ENCODE peak calls at places on chromosomes 1 and 21, in eight cellular contexts. U is BE2C; S is aorta; A is CD4-positive, CD25-positive, alpha-beta regulatory T cell; I is Panc1; Z is PC-3; N is OCI-LY7; E is GM23338. Q is an unnamed sample. For H3K4me1, the result is how much of the 10 kb centered on the place peaks cover.

GRCh38 chr1:93816970-93817738 is 61.9 kb downstream of the DNTTIP2 start:
- DNase-seq in U (peak), S (no peak), A (no peak), I (no peak), Z (no peak), N (peak), E (no peak), Q (no peak)

GRCh38 chr21:45032332-45032731 is 42.0 kb upstream of the ADARB1 start:
- DNase-seq in U (no peak), S (peak), A (no peak), I (no peak), Z (no peak), N (no peak), E (no peak), Q (no peak)

GRCh38 chr1:207020016-207020708 is 12.4 kb downstream of the C1orf116 start:
- DNase-seq in U (no peak), S (no peak), A (no peak), I (no peak), Z (peak), N (no peak), E (no peak), Q (peak)

GRCh38 chr1:115077286-115077983 is 11.9 kb downstream of the TSPAN2 start:
- DNase-seq in U (no peak), S (no peak), A (no peak), I (no peak), Z (no peak), N (no peak), E (no peak), Q (no peak)

GRCh38 chr1:112882271-112882744 is 73.7 kb downstream of the SLC16A1 start:
- DNase-seq in U (no peak), S (no peak), A (no peak), I (no peak), Z (no peak), N (no peak), E (no peak), Q (no peak)

GRCh38 chr1:175877939-175878730 is 134.7 kb upstream of the TNR start:
- DNase-seq in U (peak), S (peak), A (no peak), I (no peak), Z (no peak), N (no peak), E (no peak), Q (no peak)

GRCh38 chr1:154410185-154410827 is 5.2 kb downstream of the IL6R start:
- DNase-seq in U (no peak), S (peak), A (no peak), I (no peak), Z (no peak), N (no peak), E (no peak), Q (no peak)

GRCh38 chr21:46600978-46601377 is 3.9 kb downstream of the S100B start:
- DNase-seq in U (no peak), S (peak), A (no peak), I (no peak), Z (no peak), N (no peak), E (no peak), Q (no peak)

GRCh38 chr21:38911523-38912354 is 106.0 kb downstream of the ETS2 start:
- DNase-seq in U (no peak), S (no peak), A (no peak), I (no peak), Z (peak), N (no peak), E (no peak), Q (no peak)

GRCh38 chr1:212293579-212293978 is 8.4 kb downstream of the PPP2R5A start:
- DNase-seq in U (no peak), S (no peak), A (no peak), I (no peak), Z (no peak), N (no peak), E (peak), Q (no peak)

GRCh38 chr1:38777464-38777957 is 82.1 kb downstream of the RRAGC start:
- DNase-seq in U (no peak), S (no peak), A (no peak), I (no peak), Z (no peak), N (no peak), E (no peak), Q (no peak)

GRCh38 chr1:38778051-38778450 is 81.5 kb downstream of the RRAGC start:
- DNase-seq in U (no peak), S (no peak), A (no peak), I (no peak), Z (no peak), N (no peak), E (no peak), Q (no peak)

GRCh38 chr1:38779491-38779890 is 80.1 kb downstream of the RRAGC start:
- DNase-seq in U (no peak), S (no peak), A (no peak), I (no peak), Z (no peak), N (no peak), E (no peak), Q (no peak)

GRCh38 chr1:38780133-38780532 is 79.4 kb downstream of the RRAGC start:
- DNase-seq in U (no peak), S (no peak), A (no peak), I (no peak), Z (no peak), N (no peak), E (no peak), Q (no peak)

DNA sequence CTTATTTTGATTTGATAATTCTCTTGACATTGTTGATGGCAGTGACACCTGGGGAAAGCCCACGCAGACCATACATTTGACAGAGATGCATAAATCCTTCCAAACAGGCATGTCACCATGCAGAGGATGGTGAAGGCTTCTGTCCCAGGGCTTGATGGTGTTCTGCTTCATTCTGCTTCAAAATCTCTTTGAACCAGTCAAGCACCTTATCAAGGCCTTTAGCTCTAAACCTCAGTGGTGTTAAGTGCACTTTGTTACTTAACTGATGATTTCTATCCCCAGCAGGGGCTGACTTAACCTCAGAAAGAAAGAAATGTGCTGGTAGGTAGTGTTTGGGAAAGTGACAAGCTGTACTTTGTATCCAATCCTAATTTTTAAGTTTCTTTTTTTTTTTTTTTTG is 81.1 kb downstream of the RRAGC start:
- DNase-seq in U (no peak), S (no peak), A (no peak), I (no peak), Z (no peak), N (no peak), E (no peak), Q (no peak)
- H3K4me1 ChIP-seq in U (under half), S (under half), A (under half), I (under half), Z (under half), N (under half), E (under half), Q (under half)

DNA sequence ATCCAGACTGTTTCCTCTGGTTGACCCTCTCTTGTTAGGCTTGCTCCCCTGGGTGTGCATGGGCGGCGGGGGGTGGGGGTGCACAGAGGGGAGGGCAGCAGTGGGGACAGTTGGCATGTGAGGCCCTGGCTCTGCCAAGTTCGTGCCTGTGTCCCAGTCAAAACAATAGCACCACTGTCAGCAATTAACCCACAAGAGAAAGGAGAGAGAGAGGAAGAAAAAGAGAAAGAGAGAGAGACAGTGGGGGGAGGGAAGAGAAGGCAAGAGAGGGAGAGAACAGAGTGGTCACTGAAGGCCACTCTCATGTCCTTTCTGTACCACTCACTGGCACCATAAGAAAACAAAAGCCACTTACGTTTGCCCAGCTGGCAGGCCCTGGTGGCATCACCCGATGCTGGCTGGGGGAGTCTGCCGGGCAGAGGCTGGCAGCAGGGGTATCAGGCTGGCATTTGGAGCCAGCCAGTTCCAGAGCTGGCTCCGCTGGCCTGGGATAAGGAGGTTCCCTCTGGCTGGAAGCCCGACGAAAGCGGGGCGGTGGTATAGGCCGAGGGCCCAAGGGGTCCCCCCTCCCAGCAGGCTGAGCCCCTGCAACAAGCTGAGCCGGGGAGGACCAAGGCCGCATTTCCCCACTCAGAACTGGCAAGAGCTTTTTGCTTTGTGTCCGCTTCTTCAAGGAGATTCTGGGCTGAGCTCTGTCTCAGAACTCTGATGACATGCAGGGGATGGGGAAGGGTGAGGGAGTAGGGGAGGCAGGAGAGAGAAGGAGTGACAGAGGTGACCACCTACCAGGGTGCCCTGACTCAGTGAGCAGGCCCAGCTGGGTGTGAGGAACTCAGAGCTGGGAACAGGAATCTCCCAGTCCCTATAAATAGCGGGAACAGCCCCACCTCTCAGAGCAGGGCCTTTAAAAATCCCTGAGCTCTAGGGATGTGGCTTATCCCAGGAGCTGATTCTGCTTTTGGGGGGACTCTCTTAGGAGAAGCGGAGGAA is 27.9 kb downstream of the PIK3C2B start:
- DNase-seq in U (no peak), S (no peak), A (no peak), I (no peak), Z (no peak), N (no peak), E (no peak), Q (peak)
- H3K4me1 ChIP-seq in U (under half), S (under half), A (under half), I (under half), Z (under half), N (under half), E (under half), Q (under half)

DNA sequence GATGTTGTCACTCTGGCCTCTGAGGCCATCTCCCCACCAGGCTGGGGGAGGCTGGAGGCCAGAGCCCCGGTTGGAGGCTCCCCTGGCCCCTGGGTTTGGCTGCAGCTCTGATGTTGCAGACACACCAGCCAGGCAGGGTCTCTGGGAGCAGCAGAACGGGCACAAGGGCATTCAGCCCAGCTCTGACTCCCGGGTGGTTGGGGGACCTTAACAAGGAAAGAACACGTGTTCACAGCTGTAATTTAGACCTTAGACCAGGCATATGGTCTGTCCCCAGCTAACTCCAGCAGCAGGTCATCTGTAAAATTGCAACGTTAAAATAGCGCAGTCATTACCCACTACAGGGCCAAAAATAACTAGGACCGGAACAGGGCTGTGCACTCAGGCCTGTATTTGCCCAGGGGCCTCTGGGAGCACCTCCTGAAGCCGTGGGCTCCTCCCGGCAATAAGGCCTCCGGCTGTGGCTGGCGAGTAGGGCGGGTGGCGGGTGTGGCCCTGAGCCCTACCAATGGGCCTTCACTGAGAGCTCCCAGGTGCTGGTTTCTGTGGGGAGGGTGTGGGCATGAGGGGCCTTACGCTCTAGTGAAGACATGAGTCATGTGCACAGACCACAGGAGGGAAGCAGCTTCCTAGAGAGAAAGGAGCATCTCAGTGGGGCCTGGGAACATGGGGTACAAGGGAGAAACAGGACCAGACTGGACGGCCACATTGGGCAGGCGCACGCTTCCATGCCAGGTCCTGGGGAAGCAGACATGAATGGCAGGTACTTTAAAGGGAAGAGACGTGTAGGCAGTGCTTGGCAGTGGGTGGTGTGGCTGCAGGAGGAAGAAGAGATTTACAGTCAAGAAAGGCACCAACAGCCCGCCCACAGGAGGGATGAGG is 6.1 kb downstream of the LDLRAP1 start:
- DNase-seq in U (no peak), S (no peak), A (peak), I (no peak), Z (peak), N (peak), E (no peak), Q (peak)
- H3K4me1 ChIP-seq in U (under half), S (under half), A (half or more), I (under half), Z (under half), N (half or more), E (under half), Q (under half)

GRCh38 chr1:166673722-166674121 is 165.6 kb upstream of the POGK start:
- DNase-seq in U (no peak), S (no peak), A (no peak), I (no peak), Z (no peak), N (no peak), E (no peak), Q (no peak)

GRCh38 chr1:166671627-166672026 is 167.6 kb upstream of the POGK start:
- DNase-seq in U (no peak), S (no peak), A (no peak), I (no peak), Z (no peak), N (no peak), E (no peak), Q (no peak)

GRCh38 chr1:166675213-166675612 is 164.1 kb upstream of the POGK start:
- DNase-seq in U (no peak), S (no peak), A (no peak), I (no peak), Z (no peak), N (no peak), E (no peak), Q (no peak)

GRCh38 chr1:166679369-166679768 is 159.9 kb upstream of the POGK start:
- DNase-seq in U (no peak), S (no peak), A (no peak), I (no peak), Z (no peak), N (no peak), E (no peak), Q (no peak)

GRCh38 chr1:166676981-166677380 is 162.3 kb upstream of the POGK start:
- DNase-seq in U (no peak), S (no peak), A (no peak), I (no peak), Z (no peak), N (no peak), E (peak), Q (no peak)
- H3K4me1 ChIP-seq in U (under half), S (under half), A (under half), I (under half), Z (under half), N (under half), E (under half), Q (under half)

GRCh38 chr1:24337455-24337854 is 18.3 kb downstream of the GRHL3 start:
- DNase-seq in U (no peak), S (no peak), A (no peak), I (no peak), Z (no peak), N (no peak), E (no peak), Q (no peak)
- H3K4me1 ChIP-seq in U (under half), S (under half), A (under half), I (under half), Z (under half), N (under half), E (under half), Q (under half)

Q was measured in mucosa of descending colon.